ENCODE peak calls at places on chromosomes 16 and 17, in six cellular contexts. One of them, this sample, is unnamed.

GRCh38 chr16:68528686-68529379 is 10.3 kb upstream of the ZFP90 start:
- DNase-seq in H1: peak; percentile 94
- DNase-seq in trophoblast cell: peak; percentile 91
- DNase-seq in mesendoderm: peak; percentile 94
- DNase-seq in IMR-90: peak; percentile 64
- DNase-seq in neuronal stem cell: peak; percentile 80
- DNase-seq in this sample: peak; percentile 93

GRCh38 chr16:11668590-11669379 is 530 bp downstream of the SNN start:
- DNase-seq in mesendoderm: no peak
- DNase-seq in trophoblast cell: no peak
- DNase-seq in neuronal stem cell: peak; percentile 45
- DNase-seq in IMR-90: no peak
- DNase-seq in H1: peak; percentile 57
- DNase-seq in this sample: no peak

GRCh38 chr16:80526418-80527061 is 14.3 kb upstream of the DYNLRB2 start:
- DNase-seq in neuronal stem cell: peak; percentile 67
- DNase-seq in mesendoderm: peak; percentile 73
- DNase-seq in trophoblast cell: peak; percentile 90
- DNase-seq in H1: no peak
- DNase-seq in IMR-90: peak; percentile 55
- DNase-seq in this sample: peak; percentile 55

GRCh38 chr16:77434365-77435239 is at the start of gene ADAMTS18:
- DNase-seq in H1: peak; percentile 63
- DNase-seq in mesendoderm: peak; percentile 62
- DNase-seq in trophoblast cell: no peak
- DNase-seq in IMR-90: no peak
- DNase-seq in neuronal stem cell: peak; percentile 30
- DNase-seq in this sample: peak; percentile 66

GRCh38 chr16:69017036-69017783 is 88.2 kb upstream of the HAS3 start:
- DNase-seq in H1: no peak
- DNase-seq in trophoblast cell: no peak
- DNase-seq in IMR-90: peak; percentile 85
- DNase-seq in neuronal stem cell: no peak
- DNase-seq in mesendoderm: peak; percentile 14
- DNase-seq in this sample: no peak

GRCh38 chr17:79800325-79801155 is 3.7 kb upstream of the CBX8 start:
- DNase-seq in H1: peak; percentile 87
- DNase-seq in trophoblast cell: peak; percentile 57
- DNase-seq in mesendoderm: peak; percentile 79
- DNase-seq in IMR-90: peak; percentile 39
- DNase-seq in neuronal stem cell: no peak
- DNase-seq in this sample: peak; percentile 93

GRCh38 chr17:66957951-66958579 is 6.4 kb upstream of the CACNG4 start:
- DNase-seq in trophoblast cell: no peak
- DNase-seq in mesendoderm: no peak
- DNase-seq in IMR-90: peak; percentile 14
- DNase-seq in H1: no peak
- DNase-seq in neuronal stem cell: no peak
- DNase-seq in this sample: no peak

GRCh38 chr17:57648720-57649119 is 96.4 kb downstream of the CCDC182 start:
- DNase-seq in IMR-90: no peak
- DNase-seq in neuronal stem cell: no peak
- DNase-seq in trophoblast cell: no peak
- DNase-seq in mesendoderm: peak; percentile 22
- DNase-seq in H1: no peak
- DNase-seq in this sample: no peak

GRCh38 chr16:11078812-11079459 is 134.6 kb downstream of the CLEC16A start:
- DNase-seq in trophoblast cell: no peak
- DNase-seq in neuronal stem cell: no peak
- DNase-seq in mesendoderm: no peak
- DNase-seq in IMR-90: peak; percentile 83
- DNase-seq in H1: no peak
- DNase-seq in this sample: no peak

GRCh38 chr16:84598391-84598750 is 19.5 kb downstream of the COTL1 start:
- DNase-seq in H1: no peak
- DNase-seq in mesendoderm: no peak
- DNase-seq in trophoblast cell: no peak
- DNase-seq in IMR-90: no peak
- DNase-seq in neuronal stem cell: no peak
- DNase-seq in this sample: no peak
- H2BK5ac ChIP-seq in H1: no peak overlapping the region
- H2BK5ac ChIP-seq in mesendoderm: no peak overlapping the region
- H2BK5ac ChIP-seq in trophoblast cell: no peak overlapping the region
- H2BK5ac ChIP-seq in IMR-90: no peak overlapping the region
- H2BK5ac ChIP-seq in neuronal stem cell: no peak overlapping the region
- H2BK5ac ChIP-seq in this sample: no peak overlapping the region

DNA sequence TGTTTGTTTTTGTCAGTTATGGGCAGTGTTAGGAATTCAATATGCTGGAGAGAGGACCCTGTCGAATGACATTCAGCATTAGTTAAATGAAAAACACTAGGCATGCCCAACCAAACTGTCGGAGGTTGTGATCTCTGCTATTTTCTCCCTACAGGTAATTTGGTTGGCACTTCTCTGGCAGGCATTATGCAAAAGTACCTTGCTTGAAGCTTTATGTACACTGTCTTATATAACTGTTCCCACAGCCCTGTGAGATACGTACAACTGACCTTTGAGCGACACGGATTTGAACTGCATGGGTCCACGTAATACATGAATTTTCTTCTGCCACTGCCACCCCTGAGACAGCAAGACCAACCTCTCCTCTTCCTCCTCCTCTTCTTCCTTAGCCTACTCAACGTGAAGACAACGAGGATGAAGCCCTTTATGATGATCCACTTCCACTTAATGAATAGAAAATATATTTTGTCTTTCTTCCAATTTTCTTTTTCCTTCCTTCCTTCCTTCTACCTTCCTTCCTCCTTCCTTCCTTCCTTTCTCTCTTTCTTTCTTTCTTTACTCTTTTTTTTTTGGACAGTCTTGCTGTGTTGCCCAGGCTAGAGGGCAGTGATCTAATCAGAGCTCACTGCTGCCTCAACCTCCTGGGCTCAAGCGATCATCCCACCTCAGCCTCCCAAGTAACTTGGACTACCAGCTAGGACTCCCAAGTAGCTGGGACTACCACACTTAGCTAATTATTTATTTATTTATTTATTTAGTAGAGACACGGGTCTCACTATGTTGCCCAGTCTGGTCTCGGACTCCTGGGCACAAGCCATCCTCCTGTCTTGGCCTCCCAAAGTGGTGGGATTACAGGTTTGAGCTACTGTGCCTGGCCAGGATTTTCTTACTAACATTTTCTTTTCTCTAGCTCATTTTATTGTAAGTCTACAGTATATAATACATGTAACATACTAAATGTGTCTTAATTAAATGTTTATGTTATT is 77.3 kb downstream of the WIPI1 start:
- DNase-seq in H1: no peak
- DNase-seq in mesendoderm: no peak
- DNase-seq in IMR-90: no peak
- DNase-seq in neuronal stem cell: no peak
- DNase-seq in trophoblast cell: no peak
- DNase-seq in this sample: no peak
- H3K4ac ChIP-seq in H1: no peak overlapping the region
- H3K4ac ChIP-seq in mesendoderm: no peak overlapping the region
- H3K4ac ChIP-seq in IMR-90: peak overlapping the region; percentile 94
- H3K4ac ChIP-seq in neuronal stem cell: no peak overlapping the region
- H3K4ac ChIP-seq in trophoblast cell: no peak overlapping the region
- H3K4ac ChIP-seq in this sample: no peak overlapping the region

GRCh38 chr16:86367291-86368072 is 142.8 kb upstream of the FOXF1 start:
- DNase-seq in H1: no peak
- DNase-seq in mesendoderm: no peak
- DNase-seq in neuronal stem cell: no peak
- DNase-seq in IMR-90: no peak
- DNase-seq in trophoblast cell: no peak
- DNase-seq in this sample: no peak
- H3K9ac ChIP-seq in H1: no peak overlapping the region
- H3K9ac ChIP-seq in mesendoderm: no peak overlapping the region
- H3K9ac ChIP-seq in neuronal stem cell: no peak overlapping the region
- H3K9ac ChIP-seq in IMR-90: peak overlapping the region; percentile 13
- H3K9ac ChIP-seq in trophoblast cell: no peak overlapping the region
- H3K9ac ChIP-seq in this sample: no peak overlapping the region

DNA sequence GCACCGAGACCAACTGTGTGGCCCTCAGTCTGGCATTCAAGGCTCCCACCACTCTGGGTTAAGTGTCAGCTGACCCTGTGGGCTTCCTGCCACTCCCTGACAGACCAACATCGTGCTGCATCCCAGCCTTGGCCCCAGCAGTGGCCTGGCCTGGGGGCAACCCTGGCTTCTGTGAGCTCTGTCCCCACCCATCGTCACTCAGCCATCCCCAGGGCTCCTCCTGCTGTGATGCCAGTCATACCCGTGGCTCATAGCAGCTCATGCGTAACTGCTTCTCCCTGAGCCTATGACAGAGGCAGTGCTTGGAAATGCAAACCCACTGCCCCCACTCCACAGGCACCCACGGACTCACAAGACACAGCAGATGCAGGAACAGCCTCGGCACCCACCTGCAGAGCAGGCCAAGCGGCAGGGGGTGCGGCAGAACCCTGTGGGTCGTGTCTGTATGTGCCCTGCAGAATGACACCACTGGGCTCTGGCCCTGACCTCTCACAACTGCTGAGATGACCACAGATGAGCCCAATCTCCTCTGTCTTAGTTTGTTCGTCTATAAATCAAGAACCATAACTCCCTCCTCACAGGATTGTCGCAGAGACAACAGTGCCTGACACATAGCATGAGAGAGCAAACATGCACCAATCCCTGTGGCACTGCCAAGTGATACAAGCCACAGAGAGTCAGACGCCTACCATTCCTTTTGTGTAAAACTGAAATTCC is 26.6 kb downstream of the PIEZO1 start:
- DNase-seq in IMR-90: no peak
- DNase-seq in H1: no peak
- DNase-seq in trophoblast cell: no peak
- DNase-seq in neuronal stem cell: no peak
- DNase-seq in mesendoderm: no peak
- DNase-seq in this sample: no peak
- H2BK5ac ChIP-seq in IMR-90: peak overlapping the region; percentile 78
- H2BK5ac ChIP-seq in H1: no peak overlapping the region
- H2BK5ac ChIP-seq in trophoblast cell: no peak overlapping the region
- H2BK5ac ChIP-seq in neuronal stem cell: no peak overlapping the region
- H2BK5ac ChIP-seq in mesendoderm: no peak overlapping the region
- H2BK5ac ChIP-seq in this sample: no peak overlapping the region

DNA sequence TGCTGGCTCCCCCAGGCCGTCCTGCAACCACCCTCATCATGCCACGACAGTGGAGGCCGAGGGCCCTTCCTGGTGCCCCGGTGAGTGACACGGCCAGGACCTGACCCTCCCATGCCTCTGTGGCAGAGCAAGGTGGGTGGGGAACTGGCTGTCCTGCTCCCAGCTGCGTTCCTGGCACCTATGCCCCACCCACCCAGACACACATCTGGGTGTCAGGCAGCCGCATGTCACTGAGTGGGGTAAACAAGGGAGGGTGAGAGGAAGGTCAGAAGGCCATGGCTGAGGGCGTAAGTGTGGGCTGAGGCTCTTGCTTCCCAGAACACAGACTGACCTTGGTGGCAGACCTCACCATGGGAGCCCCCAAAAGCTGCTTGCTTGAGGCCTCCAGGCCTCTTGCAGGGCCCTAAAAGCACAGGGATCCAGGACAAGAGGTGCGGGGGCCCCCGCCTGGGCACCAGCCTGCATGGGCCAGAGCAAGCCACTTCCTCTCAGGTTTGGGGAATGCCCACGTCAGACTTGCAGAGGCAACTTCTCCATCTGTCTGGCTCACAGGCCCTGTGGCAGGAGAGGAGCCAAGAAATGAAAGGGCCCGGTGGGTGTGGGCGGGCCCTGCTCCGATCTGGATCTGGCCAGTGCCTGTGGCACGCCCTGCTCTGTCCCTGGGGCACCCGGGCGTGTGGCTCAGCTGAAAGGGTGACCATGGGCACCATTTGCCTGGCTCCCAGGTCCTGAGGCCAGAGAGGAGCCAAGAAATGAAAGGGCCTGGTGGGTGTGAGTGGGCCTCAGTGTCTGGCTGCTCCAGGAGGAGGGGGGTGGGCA is 3.9 kb upstream of the CCDC57 start:
- DNase-seq in neuronal stem cell: no peak
- DNase-seq in mesendoderm: no peak
- DNase-seq in trophoblast cell: peak; percentile 77
- DNase-seq in H1: no peak
- DNase-seq in IMR-90: peak; percentile 81
- DNase-seq in this sample: no peak
- H3K4ac ChIP-seq in neuronal stem cell: no peak overlapping the region
- H3K4ac ChIP-seq in mesendoderm: no peak overlapping the region
- H3K4ac ChIP-seq in trophoblast cell: peak overlapping the region; percentile 41
- H3K4ac ChIP-seq in H1: no peak overlapping the region
- H3K4ac ChIP-seq in IMR-90: peak overlapping the region; percentile 100
- H3K4ac ChIP-seq in this sample: no peak overlapping the region

GRCh38 chr17:10033982-10034381 is 128.9 kb upstream of the RCVRN start:
- DNase-seq in neuronal stem cell: no peak
- DNase-seq in H1: no peak
- DNase-seq in trophoblast cell: peak; percentile 24
- DNase-seq in IMR-90: no peak
- DNase-seq in mesendoderm: no peak
- DNase-seq in this sample: no peak
- H3K9ac ChIP-seq in neuronal stem cell: no peak overlapping the region
- H3K9ac ChIP-seq in H1: no peak overlapping the region
- H3K9ac ChIP-seq in trophoblast cell: no peak overlapping the region
- H3K9ac ChIP-seq in IMR-90: no peak overlapping the region
- H3K9ac ChIP-seq in mesendoderm: no peak overlapping the region
- H3K9ac ChIP-seq in this sample: no peak overlapping the region

DNA sequence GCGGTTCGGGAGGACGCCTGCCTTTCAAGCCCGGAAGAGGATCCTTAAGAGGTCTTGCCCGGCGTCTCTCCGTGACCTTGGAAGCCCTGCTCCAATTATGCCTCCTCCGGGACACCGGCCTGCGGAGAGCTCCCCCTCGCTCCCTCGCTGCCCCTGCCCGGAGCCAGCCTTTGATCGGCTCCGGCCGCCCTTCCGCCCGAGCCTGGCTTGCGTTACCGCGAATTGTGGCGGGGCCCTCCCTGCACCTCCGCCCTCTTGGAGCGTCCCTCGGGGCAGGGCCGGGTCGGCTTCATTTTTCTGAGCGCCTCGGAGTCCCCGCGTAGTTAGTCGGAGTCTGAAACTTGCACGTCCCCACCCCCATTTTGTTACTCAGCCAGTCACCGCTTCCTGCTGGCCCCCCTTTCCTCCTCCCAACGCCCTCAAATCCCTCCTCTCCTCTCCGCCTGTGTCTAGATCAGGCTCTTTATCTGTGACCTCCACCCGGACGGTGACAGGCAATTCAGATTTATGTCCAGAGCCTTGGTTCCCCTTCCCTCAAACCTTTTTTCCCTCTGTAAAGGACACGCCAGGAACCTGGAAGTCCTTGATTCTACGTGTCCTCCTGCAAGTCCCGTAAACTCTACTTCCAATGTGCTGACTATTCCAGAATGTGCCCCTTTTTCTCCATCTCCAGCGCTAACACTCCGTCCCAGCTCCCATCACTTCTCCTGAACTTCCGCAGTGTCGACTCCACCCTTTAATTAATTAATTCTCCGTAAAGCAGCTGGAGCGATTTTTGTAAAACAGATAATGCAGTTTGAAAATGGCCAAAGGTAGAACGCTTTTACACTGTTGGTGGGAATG is 569 bp upstream of the RABEP2 start:
- DNase-seq in trophoblast cell: peak; percentile 70
- DNase-seq in neuronal stem cell: no peak
- DNase-seq in mesendoderm: no peak
- DNase-seq in H1: no peak
- DNase-seq in IMR-90: peak; percentile 68
- DNase-seq in this sample: no peak
- H2BK5ac ChIP-seq in trophoblast cell: peak overlapping the region; percentile 98
- H2BK5ac ChIP-seq in neuronal stem cell: peak overlapping the region; percentile 98
- H2BK5ac ChIP-seq in mesendoderm: peak overlapping the region; percentile 84
- H2BK5ac ChIP-seq in H1: peak overlapping the region; percentile 95
- H2BK5ac ChIP-seq in IMR-90: peak overlapping the region; percentile 92
- H2BK5ac ChIP-seq in this sample: no peak overlapping the region